ENCODE peak calls at places on chromosomes 12 and 14, in nine cellular contexts. P is epithelial cell of esophagus; V is CD8-positive, alpha-beta T cell; K is EH; Y is body of pancreas; E is astrocyte of the cerebellum; W is cardiac fibroblast; Z is K562; L is psoas muscle. C is an unnamed sample.

GRCh38 chr12:102302553-102302952 is 104.9 kb upstream of the PMCH start:
- DNase-seq in P (peak), V (no peak), K (peak), Y (no peak), E (no peak), W (no peak), Z (peak), L (no peak), C (no peak)

GRCh38 chr12:103801709-103802585 is 39.1 kb downstream of the NT5DC3 start:
- DNase-seq in P (peak), V (no peak), K (peak), Y (no peak), E (no peak), W (peak), Z (no peak), L (peak), C (no peak)

GRCh38 chr12:130988261-130989175 is 34.8 kb downstream of the ADGRD1 start:
- DNase-seq in P (no peak), V (no peak), K (no peak), Y (no peak), E (no peak), W (no peak), Z (no peak), L (no peak), C (no peak)

GRCh38 chr12:111180830-111181726 is 187.8 kb downstream of the PHETA1 start:
- DNase-seq in P (no peak), V (no peak), K (peak), Y (peak), E (no peak), W (peak), Z (no peak), L (peak), C (no peak)

GRCh38 chr12:65962921-65963883 is 138.9 kb downstream of the HMGA2 start:
- DNase-seq in P (peak), V (no peak), K (no peak), Y (peak), E (peak), W (peak), Z (no peak), L (no peak), C (no peak)

GRCh38 chr12:62632521-62632920 is 165.9 kb downstream of the MON2 start:
- DNase-seq in P (no peak), V (no peak), K (peak), Y (peak), E (no peak), W (peak), Z (no peak), L (peak), C (no peak)

GRCh38 chr14:94355191-94355794 is 32.2 kb upstream of the SERPINA6 start:
- DNase-seq in P (peak), V (no peak), K (peak), Y (peak), E (no peak), W (peak), Z (no peak), L (no peak), C (peak)

GRCh38 chr12:95470300-95470699 is 3.7 kb upstream of the METAP2 start:
- DNase-seq in P (peak), V (no peak), K (no peak), Y (no peak), E (no peak), W (no peak), Z (no peak), L (no peak), C (no peak)

GRCh38 chr12:14416658-14417057 is 51.2 kb downstream of the ATF7IP start:
- DNase-seq in P (peak), V (no peak), K (peak), Y (peak), E (peak), W (peak), Z (no peak), L (no peak), C (peak)

GRCh38 chr12:81468206-81468605 is 290.9 kb downstream of the PPFIA2 start:
- DNase-seq in P (peak), V (no peak), K (no peak), Y (no peak), E (peak), W (peak), Z (no peak), L (no peak), C (no peak)